ENCODE peak calls at places on chromosomes 6 and 20, in nine cellular contexts. S, L, P, K, O, R, T, Y and Q are unnamed samples.

GRCh38 chr20:513429-513828 is 30.2 kb downstream of the CSNK2A1 start:
- DNase-seq in S (no peak), L (no peak), P (no peak), K (no peak), O (no peak), R (no peak), T (no peak), Y (no peak), Q (no peak)

GRCh38 chr6:39243809-39244208 is 14.5 kb upstream of the KCNK5 start:
- DNase-seq in S (no peak), L (no peak), P (no peak), K (no peak), O (no peak), R (peak; percentile 63), T (no peak), Y (no peak), Q (peak; percentile 47)

GRCh38 chr20:64063389-64064144 is 569 bp downstream of the TCEA2 start:
- DNase-seq in S (no peak), L (peak; percentile 76), P (no peak), K (no peak), O (no peak), R (no peak), T (peak; percentile 54), Y (no peak), Q (no peak)

GRCh38 chr6:108953681-108954080 is 105.5 kb downstream of the ARMC2 start:
- DNase-seq in S (no peak), L (no peak), P (no peak), K (no peak), O (no peak), R (no peak), T (no peak), Y (no peak), Q (no peak)

GRCh38 chr20:23293689-23294088 is 56.9 kb upstream of the NXT1 start:
- DNase-seq in S (no peak), L (no peak), P (no peak), K (no peak), O (no peak), R (peak; percentile 77), T (no peak), Y (no peak), Q (no peak)

GRCh38 chr6:12576389-12576788 is 140.2 kb upstream of the PHACTR1 start:
- DNase-seq in S (peak; percentile 67), L (no peak), P (no peak), K (no peak), O (no peak), R (no peak), T (no peak), Y (no peak), Q (peak; percentile 34)

GRCh38 chr6:11903645-11904044 is 108.5 kb upstream of the HIVEP1 start:
- DNase-seq in S (no peak), L (no peak), P (no peak), K (no peak), O (no peak), R (no peak), T (no peak), Y (no peak), Q (no peak)

GRCh38 chr20:41086402-41087324 is 50.7 kb upstream of the PLCG1 start:
- DNase-seq in S (no peak), L (no peak), P (no peak), K (no peak), O (no peak), R (no peak), T (no peak), Y (no peak), Q (no peak)

GRCh38 chr6:116773886-116774285 is 8.4 kb upstream of the FAM162B start:
- DNase-seq in S (no peak), L (no peak), P (no peak), K (no peak), O (no peak), R (no peak), T (no peak), Y (no peak), Q (peak; percentile 47)

GRCh38 chr6:154928325-154928922 is 66.7 kb upstream of the TIAM2 start:
- DNase-seq in S (peak; percentile 65), L (no peak), P (peak; percentile 54), K (peak; percentile 48), O (peak; percentile 71), R (peak; percentile 66), T (peak; percentile 81), Y (no peak), Q (peak; percentile 77)

GRCh38 chr6:123687864-123688263 is 51.1 kb upstream of the TRDN start:
- DNase-seq in S (no peak), L (no peak), P (no peak), K (no peak), O (peak; percentile 9), R (no peak), T (no peak), Y (no peak), Q (no peak)

GRCh38 chr6:111033628-111034289 is 51.9 kb downstream of the RPF2 start:
- DNase-seq in S (no peak), L (no peak), P (no peak), K (no peak), O (no peak), R (no peak), T (no peak), Y (no peak), Q (no peak)

GRCh38 chr20:34062651-34063482 is 49.2 kb downstream of the EIF2S2 start:
- DNase-seq in S (no peak), L (no peak), P (no peak), K (no peak), O (no peak), R (no peak), T (no peak), Y (no peak), Q (peak; percentile 17)

GRCh38 chr6:100173211-100173610 is 179.2 kb upstream of the MCHR2 start:
- DNase-seq in S (no peak), L (no peak), P (no peak), K (no peak), O (no peak), R (no peak), T (no peak), Y (no peak), Q (no peak)

GRCh38 chr6:117451607-117452164 is 25.9 kb upstream of the ROS1 start:
- DNase-seq in S (no peak), L (no peak), P (no peak), K (no peak), O (no peak), R (no peak), T (no peak), Y (no peak), Q (peak; percentile 68)

GRCh38 chr6:14885471-14885987 is 360.3 kb upstream of the JARID2 start:
- DNase-seq in S (no peak), L (no peak), P (no peak), K (no peak), O (no peak), R (no peak), T (no peak), Y (no peak), Q (no peak)

GRCh38 chr6:77264970-77265369 is 198.3 kb downstream of the HTR1B start:
- DNase-seq in S (no peak), L (no peak), P (no peak), K (no peak), O (peak; percentile 1), R (no peak), T (no peak), Y (no peak), Q (no peak)
- TF ChIP-seq CTCF in S (no peak), L (no peak), P (no peak), K (no peak), O (no peak), R (no peak), T (no peak), Y (no peak), Q (no peak)

GRCh38 chr6:43247115-43247999 is 4.1 kb downstream of the TTBK1 start:
- DNase-seq in S (peak; percentile 81), L (peak; percentile 88), P (peak; percentile 76), K (peak; percentile 78), O (peak; percentile 86), R (peak; percentile 73), T (peak; percentile 90), Y (peak; percentile 31), Q (peak; percentile 51)
- TF ChIP-seq CTCF in S (no peak), L (no peak), P (peak; percentile 12), K (no peak), O (no peak), R (no peak), T (no peak), Y (no peak), Q (no peak)

DNA sequence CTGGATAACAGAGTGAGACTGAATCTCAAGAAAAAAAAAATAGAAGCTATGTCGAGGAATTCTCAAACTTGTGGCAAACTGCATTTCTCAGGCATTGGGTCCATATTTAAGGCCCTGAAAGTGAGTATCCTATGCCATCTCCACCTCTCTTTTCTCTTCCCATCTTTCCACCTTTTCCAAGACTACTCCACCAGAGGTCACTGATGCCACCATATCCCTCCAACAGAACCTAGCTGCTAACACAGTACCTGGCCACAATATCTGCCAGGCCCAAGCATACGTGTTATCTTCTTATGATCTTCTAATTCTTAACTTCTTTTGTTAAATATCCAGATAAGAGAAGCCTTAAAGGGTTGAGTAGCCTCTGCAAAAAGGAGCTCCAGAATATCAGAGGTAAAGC is 8.2 kb upstream of the ADGRF4 start:
- DNase-seq in S (no peak), L (no peak), P (no peak), K (no peak), O (no peak), R (no peak), T (no peak), Y (no peak), Q (peak; percentile 31)
- TF ChIP-seq CTCF in S (no peak), L (no peak), P (no peak), K (no peak), O (no peak), R (no peak), T (no peak), Y (no peak), Q (no peak)

GRCh38 chr6:25384234-25384633 is 105.1 kb downstream of the CARMIL1 start:
- DNase-seq in S (no peak), L (no peak), P (no peak), K (no peak), O (no peak), R (no peak), T (no peak), Y (no peak), Q (no peak)

GRCh38 chr6:25375125-25375524 is 96.0 kb downstream of the CARMIL1 start:
- DNase-seq in S (no peak), L (no peak), P (no peak), K (no peak), O (no peak), R (no peak), T (no peak), Y (no peak), Q (no peak)

GRCh38 chr6:25384967-25385366 is 105.8 kb downstream of the CARMIL1 start:
- DNase-seq in S (no peak), L (no peak), P (no peak), K (no peak), O (no peak), R (no peak), T (no peak), Y (no peak), Q (no peak)

GRCh38 chr6:25377672-25378071 is 98.5 kb downstream of the CARMIL1 start:
- DNase-seq in S (no peak), L (no peak), P (no peak), K (no peak), O (peak; percentile 57), R (no peak), T (no peak), Y (no peak), Q (no peak)

DNA sequence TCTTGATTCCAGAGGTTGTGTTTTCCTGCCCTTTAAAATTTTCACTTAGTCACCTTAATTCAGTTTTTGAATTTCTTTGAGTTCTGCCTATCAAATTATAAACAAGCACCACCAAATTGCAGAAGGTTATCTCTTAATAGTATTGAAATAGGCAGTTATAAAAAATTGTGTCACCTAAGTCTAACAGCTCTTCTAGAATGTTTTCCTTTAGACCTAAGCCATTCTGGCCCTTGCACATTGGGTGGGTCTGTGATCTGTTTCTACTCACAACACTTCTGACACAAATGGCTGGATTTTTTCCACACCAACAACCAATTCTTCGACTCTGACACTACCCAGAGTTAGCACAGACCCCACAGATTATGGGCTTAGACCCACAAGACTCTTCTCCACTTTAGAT is 101.9 kb downstream of the CARMIL1 start:
- DNase-seq in S (no peak), L (no peak), P (no peak), K (no peak), O (no peak), R (no peak), T (no peak), Y (no peak), Q (no peak)
- TF ChIP-seq CTCF in S (no peak), L (no peak), P (no peak), K (no peak), O (no peak), R (no peak), T (no peak), Y (no peak), Q (no peak)